ENCODE peak calls at places on chromosomes 3 and 15, in five cellular contexts. B is tibial nerve; M is stimulated activated CD4-positive, alpha-beta T cell treated with anti-CD3 and anti-CD28 coated beads, Interleukin-1b, Interleukin-23, amount 100 ng/mL, for 24 hours; H is tibial artery; L is posterior vena cava. W is an unnamed sample.

GRCh38 chr15:99704444-99704838 is 28.8 kb downstream of the LYSMD4 start:
- DNase-seq in B (peak), M (no peak), H (no peak), L (no peak), W (peak)

GRCh38 chr3:104066658-104067057 is 1300.1 kb upstream of the ALCAM start:
- DNase-seq in B (no peak), M (no peak), H (no peak), L (no peak), W (no peak)

GRCh38 chr3:136280961-136281360 is 30.8 kb downstream of the PCCB start:
- DNase-seq in B (no peak), M (no peak), H (no peak), L (no peak), W (no peak)

GRCh38 chr3:128319741-128320141 is 146.9 kb downstream of the DNAJB8 start:
- DNase-seq in B (no peak), M (no peak), H (no peak), L (peak), W (no peak)

GRCh38 chr3:114660124-114660523 is 366.3 kb downstream of the TIGIT start:
- DNase-seq in B (no peak), M (no peak), H (peak), L (no peak), W (no peak)

GRCh38 chr3:154971771-154972326 is 108.3 kb upstream of the MME start:
- DNase-seq in B (no peak), M (no peak), H (no peak), L (no peak), W (no peak)

GRCh38 chr15:99137111-99137546 is 32.2 kb downstream of the SYNM start:
- DNase-seq in B (no peak), M (no peak), H (no peak), L (peak), W (no peak)

GRCh38 chr15:90934256-90934948 is 683 bp upstream of the UNC45A start:
- DNase-seq in B (peak), M (peak), H (peak), L (peak), W (peak)

GRCh38 chr3:71579934-71580318 is 3.6 kb downstream of the FOXP1 start:
- DNase-seq in B (peak), M (no peak), H (no peak), L (no peak), W (no peak)

GRCh38 chr3:126891791-126892190 is 91.1 kb upstream of the PLXNA1 start:
- DNase-seq in B (no peak), M (no peak), H (no peak), L (peak), W (no peak)

GRCh38 chr15:97521894-97522293 is 438.6 kb upstream of the ARRDC4 start:
- DNase-seq in B (no peak), M (no peak), H (no peak), L (no peak), W (no peak)

GRCh38 chr15:62940755-62941361 is 101.7 kb upstream of the TPM1 start:
- DNase-seq in B (peak), M (no peak), H (peak), L (peak), W (no peak)

GRCh38 chr3:52203701-52204100 is 5.7 kb downstream of the ALAS1 start:
- DNase-seq in B (no peak), M (no peak), H (no peak), L (no peak), W (no peak)

GRCh38 chr3:107561980-107562379 is 39.2 kb downstream of the BBX start:
- DNase-seq in B (no peak), M (no peak), H (no peak), L (no peak), W (no peak)

GRCh38 chr15:78979456-78980320 is 34.8 kb upstream of the CTSH start:
- DNase-seq in B (peak), M (no peak), H (peak), L (no peak), W (no peak)

GRCh38 chr15:64574220-64574994 is 114.0 kb downstream of the ZNF609 start:
- DNase-seq in B (no peak), M (no peak), H (no peak), L (no peak), W (no peak)

GRCh38 chr3:9339750-9340449 is 23.0 kb upstream of the THUMPD3 start:
- DNase-seq in B (no peak), M (no peak), H (no peak), L (no peak), W (no peak)

GRCh38 chr3:17075358-17075757 is 190.6 kb downstream of the PLCL2 start:
- DNase-seq in B (no peak), M (no peak), H (no peak), L (no peak), W (no peak)

GRCh38 chr15:101449471-101450425 is 39.8 kb downstream of the PCSK6 start:
- DNase-seq in B (no peak), M (no peak), H (no peak), L (peak), W (no peak)

GRCh38 chr3:20235796-20236195 is 49.8 kb upstream of the SGO1 start:
- DNase-seq in B (no peak), M (no peak), H (no peak), L (no peak), W (no peak)

GRCh38 chr3:40477671-40478070 is 749 bp downstream of the ZNF619 start:
- DNase-seq in B (no peak), M (no peak), H (no peak), L (no peak), W (no peak)

GRCh38 chr3:192862408-192863385 is 55.0 kb downstream of the MB21D2 start:
- DNase-seq in B (no peak), M (no peak), H (no peak), L (no peak), W (no peak)

W was measured in stimulated activated naive CD4-positive, alpha-beta T cell.